ENCODE peak calls at places on chromosomes 2 and 18, in seven cellular contexts. K, Z, Q, R, L, O and H are unnamed samples.

GRCh38 chr2:150090031-150090430 is 397.4 kb downstream of the RND3 start:
- DNase-seq in Q (no peak), L (no peak), K (no peak), O (no peak), Z (no peak), R (no peak), H (no peak)

GRCh38 chr2:174540893-174541292 is 54.1 kb upstream of the GPR155 start:
- DNase-seq in K (no peak), Q (no peak), R (no peak), L (no peak), Z (no peak), O (no peak), H (no peak)

GRCh38 chr2:237597680-237598145 is 7.2 kb upstream of the RAB17 start:
- DNase-seq in Q (no peak), R (no peak), L (no peak), Z (no peak), O (no peak), K (no peak), H (no peak)

GRCh38 chr2:177346192-177346591 is 46.4 kb upstream of the AGPS start:
- DNase-seq in L (no peak), R (no peak), Q (no peak), O (no peak), Z (no peak), K (no peak), H (no peak)

GRCh38 chr2:236047886-236048540 is 120.2 kb downstream of the GBX2 start:
- DNase-seq in Z (no peak), L (no peak), Q (no peak), R (no peak), O (no peak), K (no peak), H (no peak)

GRCh38 chr2:10361220-10361588 is 58.5 kb downstream of the HPCAL1 start:
- DNase-seq in R (no peak), O (no peak), K (no peak), Z (no peak), L (no peak), Q (no peak), H (peak; percentile 2)

GRCh38 chr18:80223581-80224148 is 23.6 kb downstream of the PARD6G start:
- DNase-seq in Z (no peak), R (no peak), L (no peak), O (no peak), Q (no peak), K (no peak), H (no peak)

GRCh38 chr2:1366546-1367134 is 46.6 kb upstream of the TPO start:
- DNase-seq in Q (no peak), O (no peak), L (no peak), Z (no peak), K (no peak), R (no peak), H (no peak)

GRCh38 chr2:3257166-3257565 is 120.5 kb downstream of the EIPR1 start:
- DNase-seq in K (no peak), Z (no peak), O (no peak), Q (no peak), R (no peak), L (no peak), H (peak; percentile 28)

GRCh38 chr2:122255924-122256323 is 500.5 kb downstream of the TSN start:
- DNase-seq in L (no peak), O (no peak), R (peak; percentile 10), Z (no peak), Q (no peak), K (no peak), H (peak; percentile 55)

GRCh38 chr2:237667891-237668290 is 40.5 kb downstream of the LRRFIP1 start:
- DNase-seq in Q (no peak), L (no peak), K (no peak), R (no peak), O (no peak), Z (no peak), H (no peak)

GRCh38 chr18:66461344-66461743 is 142.5 kb downstream of the CDH19 start:
- DNase-seq in Z (no peak), R (no peak), K (no peak), O (no peak), Q (no peak), L (no peak), H (no peak)

GRCh38 chr2:37898448-37898847 is 26.6 kb upstream of the RMDN2 start:
- DNase-seq in K (no peak), L (no peak), O (no peak), Q (no peak), R (no peak), Z (no peak), H (no peak)

GRCh38 chr18:58004317-58004716 is 39.7 kb upstream of the NEDD4L start:
- DNase-seq in O (no peak), Z (no peak), Q (no peak), R (no peak), K (no peak), L (no peak), H (peak; percentile 50)

GRCh38 chr18:70365361-70365760 is 76.5 kb downstream of the SOCS6 start:
- DNase-seq in O (no peak), R (no peak), K (no peak), Z (no peak), Q (no peak), L (no peak), H (no peak)

GRCh38 chr2:11092693-11093335 is 62.5 kb upstream of the SLC66A3 start:
- DNase-seq in Q (no peak), R (no peak), K (no peak), Z (no peak), L (no peak), O (no peak), H (no peak)

GRCh38 chr2:107585851-107586250 is 240.8 kb upstream of the RGPD4 start:
- DNase-seq in Q (no peak), O (no peak), L (no peak), Z (no peak), R (no peak), K (no peak), H (no peak)

GRCh38 chr2:161136194-161136593 is 24.0 kb upstream of the TANK start:
- DNase-seq in Z (no peak), K (no peak), R (no peak), Q (no peak), O (no peak), L (no peak), H (peak; percentile 39)

GRCh38 chr2:112251211-112251721 is 3.6 kb downstream of the ZC3H8 start:
- DNase-seq in R (no peak), Q (no peak), L (no peak), Z (no peak), K (no peak), O (no peak), H (no peak)

GRCh38 chr18:394997-395383 is 105.5 kb downstream of the COLEC12 start:
- DNase-seq in R (no peak), O (no peak), Z (peak; percentile 42), Q (no peak), K (no peak), L (peak; percentile 28), H (peak; percentile 57)

GRCh38 chr2:215805493-215805892 is 207.9 kb downstream of the MREG start:
- DNase-seq in R (no peak), L (no peak), Q (no peak), Z (no peak), K (no peak), O (no peak), H (no peak)

GRCh38 chr2:99695121-99695773 is 205.4 kb upstream of the REV1 start:
- DNase-seq in R (no peak), Q (no peak), O (no peak), L (no peak), K (no peak), Z (no peak), H (no peak)

GRCh38 chr2:174510583-174511189 is 23.9 kb upstream of the GPR155 start:
- DNase-seq in O (no peak), K (no peak), L (no peak), Q (no peak), Z (no peak), R (no peak), H (no peak)

GRCh38 chr2:9434484-9434883 is 11.0 kb downstream of the CPSF3 start:
- DNase-seq in O (no peak), R (no peak), K (no peak), Q (no peak), L (no peak), Z (no peak), H (no peak)

GRCh38 chr18:60372598-60372997 is at the start of gene MC4R:
- DNase-seq in K (no peak), R (no peak), Q (no peak), O (no peak), Z (no peak), L (peak; percentile 0), H (peak; percentile 78)

GRCh38 chr2:69395866-69396265 is 8.8 kb upstream of the GFPT1 start:
- DNase-seq in Z (no peak), K (no peak), O (no peak), Q (no peak), R (no peak), L (no peak), H (no peak)

GRCh38 chr2:95388878-95389255 is 13.6 kb upstream of the FAHD2A start:
- DNase-seq in O (no peak), K (no peak), Q (no peak), Z (no peak), R (no peak), L (no peak), H (no peak)

GRCh38 chr18:70310560-70311320 is 21.9 kb downstream of the SOCS6 start:
- DNase-seq in Q (no peak), L (no peak), R (no peak), K (no peak), O (no peak), Z (no peak), H (no peak)

GRCh38 chr2:174477772-174478171 is 9.1 kb downstream of the GPR155 start:
- DNase-seq in O (no peak), K (no peak), L (no peak), Z (no peak), R (no peak), Q (no peak), H (no peak)